ENCODE peak calls at places on chromosomes 1 and 21, in nine cellular contexts. Z is transverse colon; C is CD8-positive, alpha-beta memory T cell; D is osteoblast; U is vagina; A is Peyer's patch; J is tibial nerve; X is mesendoderm; Q is H9. P is an unnamed sample.

GRCh38 chr1:89873757-89874156 is 52.9 kb downstream of the LRRC8D start:
- DNase-seq in X (peak; percentile 62), Z (no peak), U (no peak), D (peak; percentile 31), Q (no peak), A (no peak), C (no peak), J (no peak), P (no peak)

GRCh38 chr1:227926216-227926791 is 21.4 kb downstream of the WNT9A start:
- DNase-seq in X (no peak), D (peak; percentile 64), A (no peak), Q (no peak), Z (no peak), U (no peak), J (no peak), C (no peak), P (peak; percentile 68)

GRCh38 chr1:26696645-26697440 is 1.0 kb downstream of the ARID1A start:
- DNase-seq in Z (peak; percentile 52), X (no peak), J (no peak), U (no peak), A (peak; percentile 75), C (peak; percentile 81), D (peak; percentile 89), Q (no peak), P (peak; percentile 87)

GRCh38 chr1:95953005-95953404 is 719.0 kb downstream of the RWDD3 start:
- DNase-seq in Q (peak; percentile 33), X (peak; percentile 56), Z (no peak), A (no peak), D (no peak), J (no peak), U (no peak), C (no peak), P (no peak)

GRCh38 chr1:52636701-52637695 is 4.0 kb downstream of the SHISAL2A start:
- DNase-seq in J (no peak), X (peak; percentile 90), C (peak; percentile 90), D (no peak), Z (peak; percentile 54), U (peak; percentile 47), A (peak; percentile 89), Q (no peak), P (no peak)

GRCh38 chr1:25779387-25779786 is 20.6 kb upstream of the SELENON start:
- DNase-seq in X (no peak), A (no peak), D (no peak), Q (no peak), Z (no peak), U (no peak), J (no peak), C (no peak), P (no peak)

GRCh38 chr21:45549670-45550463 is 7.6 kb upstream of the SLC19A1 start:
- DNase-seq in A (peak; percentile 65), Q (peak; percentile 28), U (no peak), C (no peak), J (no peak), D (peak; percentile 87), Z (no peak), X (no peak), P (peak; percentile 77)

GRCh38 chr1:64828829-64829228 is 84.0 kb downstream of the RAVER2 start:
- DNase-seq in J (no peak), X (no peak), A (no peak), Q (no peak), D (no peak), Z (no peak), U (no peak), C (no peak), P (no peak)

GRCh38 chr1:156752843-156753486 is 1.5 kb upstream of the HDGF start:
- DNase-seq in Q (no peak), D (no peak), Z (no peak), X (no peak), C (no peak), A (no peak), U (no peak), J (no peak), P (no peak)

GRCh38 chr1:241706967-241707366 is 54.9 kb downstream of the WDR64 start:
- DNase-seq in U (no peak), A (no peak), J (no peak), C (peak; percentile 78), Q (no peak), D (peak; percentile 83), Z (no peak), X (no peak), P (no peak)

DNA sequence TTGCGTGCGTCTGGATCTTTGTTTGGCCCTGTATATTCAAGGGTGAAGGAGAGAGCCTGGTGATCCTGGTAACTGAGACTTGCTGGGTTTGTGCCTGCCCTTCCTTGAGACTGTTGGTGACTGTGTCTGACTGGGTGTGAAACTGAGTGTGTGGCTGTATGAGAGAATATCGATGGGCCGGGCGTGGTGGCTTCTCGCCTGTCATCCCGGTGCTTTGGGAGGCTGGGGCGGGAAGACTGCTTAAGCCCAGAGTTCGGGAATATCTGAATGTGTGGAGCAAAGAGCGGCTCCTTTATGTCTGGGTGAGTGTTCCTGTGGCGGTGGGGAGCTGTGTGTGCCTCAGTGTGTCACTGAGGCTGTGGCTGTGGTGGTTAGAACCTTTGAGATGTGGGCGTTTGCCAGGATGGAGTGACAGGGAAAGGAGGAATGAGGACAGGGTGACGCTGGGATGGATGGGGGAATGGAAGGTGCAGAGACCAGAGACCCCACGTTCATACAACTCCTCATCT is 2.7 kb upstream of the MARCKSL1 start:
- DNase-seq in C (no peak), U (no peak), A (no peak), J (no peak), D (peak; percentile 45), Z (peak; percentile 54), X (no peak), Q (no peak), P (no peak)
- H3K27ac ChIP-seq in C (no peak overlapping the region), U (no peak overlapping the region), A (no peak overlapping the region), J (peak overlapping the region; percentile 84), D (no peak overlapping the region), Z (peak overlapping the region; percentile 0), X (no peak overlapping the region), Q (no peak overlapping the region), P (no peak overlapping the region)

GRCh38 chr1:218305447-218306064 is 20.5 kb downstream of the RRP15 start:
- DNase-seq in X (no peak), Z (no peak), D (no peak), C (no peak), U (no peak), A (no peak), Q (no peak), J (no peak), P (no peak)
- H3K27ac ChIP-seq in X (no peak overlapping the region), Z (no peak overlapping the region), D (no peak overlapping the region), C (no peak overlapping the region), U (no peak overlapping the region), A (no peak overlapping the region), Q (no peak overlapping the region), J (no peak overlapping the region), P (no peak overlapping the region)

GRCh38 chr1:116511459-116512019 is 59.3 kb downstream of the CD58 start:
- DNase-seq in A (no peak), U (no peak), Q (no peak), X (no peak), J (no peak), C (no peak), D (no peak), Z (no peak), P (no peak)
- H3K27ac ChIP-seq in A (no peak overlapping the region), U (no peak overlapping the region), Q (no peak overlapping the region), X (no peak overlapping the region), J (no peak overlapping the region), C (no peak overlapping the region), D (no peak overlapping the region), Z (no peak overlapping the region), P (no peak overlapping the region)

DNA sequence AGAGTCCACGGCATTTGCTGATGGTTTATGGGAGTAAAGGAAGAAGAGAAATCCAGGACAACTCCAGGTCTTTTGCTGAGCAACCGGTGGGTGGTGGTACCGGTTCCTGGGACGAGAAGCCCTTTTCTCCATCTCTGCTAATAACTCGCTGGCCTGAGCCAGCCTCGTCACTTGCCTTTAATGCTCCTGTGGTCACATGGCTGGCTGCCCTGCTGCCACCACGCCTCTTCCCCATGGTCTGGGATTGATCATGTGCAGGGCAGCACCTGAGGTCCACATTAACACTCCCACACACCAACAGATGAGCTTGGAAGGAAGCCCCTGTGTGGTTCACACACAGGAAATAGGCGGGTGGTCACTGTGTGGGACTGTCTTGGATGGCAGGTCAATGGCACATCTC is 10.3 kb upstream of the ETS2 start:
- DNase-seq in Z (no peak), Q (no peak), A (no peak), C (no peak), X (no peak), D (no peak), U (no peak), J (no peak), P (peak; percentile 51)
- H3K27ac ChIP-seq in Z (peak overlapping the region; percentile 51), Q (no peak overlapping the region), A (no peak overlapping the region), C (no peak overlapping the region), X (no peak overlapping the region), D (no peak overlapping the region), U (no peak overlapping the region), J (peak overlapping the region; percentile 5), P (no peak overlapping the region)

GRCh38 chr1:21327566-21328323 is 37.5 kb upstream of the ECE1 start:
- DNase-seq in A (no peak), U (no peak), Q (no peak), D (peak; percentile 26), C (no peak), Z (no peak), X (no peak), J (no peak), P (no peak)
- H3K27ac ChIP-seq in A (no peak overlapping the region), U (peak overlapping the region; percentile 86), Q (no peak overlapping the region), D (no peak overlapping the region), C (no peak overlapping the region), Z (peak overlapping the region; percentile 73), X (no peak overlapping the region), J (peak overlapping the region; percentile 86), P (no peak overlapping the region)

DNA sequence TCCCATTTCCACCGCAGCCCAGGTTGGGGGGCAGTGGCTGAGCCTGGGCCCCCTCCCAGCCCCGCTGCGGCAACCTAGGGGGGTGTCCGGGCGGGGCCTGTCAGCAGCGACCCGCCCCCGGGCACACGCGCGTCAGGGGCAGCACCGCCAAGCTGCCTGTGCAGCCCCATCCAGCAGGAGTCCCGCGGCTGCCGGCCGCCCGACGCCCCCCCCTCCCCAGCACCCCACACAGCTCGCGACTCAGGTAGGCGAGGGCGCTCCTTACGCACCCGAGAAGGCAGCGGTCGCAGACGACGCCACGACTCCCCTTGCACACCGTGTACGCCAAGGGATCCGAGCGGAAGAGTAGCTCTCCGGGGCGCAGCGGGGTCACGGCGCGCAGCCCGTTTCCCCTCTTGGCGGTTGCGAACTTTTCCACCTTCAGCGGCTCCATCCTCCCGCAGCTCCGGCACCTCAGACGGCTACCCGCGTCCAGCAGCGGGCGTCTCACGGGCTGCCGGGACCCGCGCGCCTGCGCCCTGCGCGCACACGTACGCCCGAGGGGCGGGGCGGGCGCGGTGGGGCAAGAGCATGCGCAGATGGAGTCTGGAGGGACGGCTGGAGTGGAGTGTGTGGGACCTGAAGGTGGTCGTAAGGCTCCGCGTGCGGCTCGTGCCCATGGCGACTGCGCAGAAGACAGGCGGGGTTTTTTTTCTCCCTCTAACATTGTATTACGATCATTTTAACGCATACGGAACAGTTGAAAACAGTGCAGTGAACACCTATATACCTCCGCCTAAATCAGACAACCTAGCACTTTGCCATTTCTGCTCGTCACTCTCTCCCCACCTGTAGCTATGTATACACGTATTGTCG is at the start of gene SMYD3:
- DNase-seq in Z (peak; percentile 78), Q (peak; percentile 92), C (peak; percentile 84), D (peak; percentile 99), U (no peak), A (peak; percentile 85), J (peak; percentile 21), X (peak; percentile 89), P (peak; percentile 89)
- H3K27ac ChIP-seq in Z (peak within 1 kb of the TSS; percentile 76), Q (no peak within 1 kb of the TSS), C (peak within 1 kb of the TSS; percentile 46), D (peak within 1 kb of the TSS; percentile 30), U (peak within 1 kb of the TSS; percentile 58), A (peak within 1 kb of the TSS; percentile 84), J (peak within 1 kb of the TSS; percentile 76), X (no peak within 1 kb of the TSS), P (no peak within 1 kb of the TSS)